ENCODE peak calls at places on chromosomes 4 and X, in ten cellular contexts. Y is heart left ventricle; Q is HepG2; D is IMR-90; K is GM23338; O is effector memory CD4-positive, alpha-beta T cell; R is K562; Z is GM23248; A is ovary; M is CD4-positive, CD25-positive, alpha-beta regulatory T cell. X is an unnamed sample.
A peak's percentile ranks its signal among the peaks of the same experiment; 100 is the strongest.

GRCh38 chrX:128020701-128021100 is 31.5 kb downstream of the ACTRT1 start:
- DNase-seq in O (no peak), M (no peak), K (no peak), Q (peak; percentile 2), D (peak; percentile 1), A (no peak), Z (no peak), R (no peak), Y (no peak), X (no peak)

GRCh38 chr4:127586922-127587571 is 45.7 kb upstream of the INTU start:
- DNase-seq in R (peak; percentile 64), Z (peak; percentile 53), M (peak; percentile 12), Y (no peak), D (peak; percentile 39), A (no peak), K (peak; percentile 86), O (no peak), Q (peak; percentile 49), X (no peak)

GRCh38 chr4:1192091-1192492 is 19.7 kb upstream of the SPON2 start:
- DNase-seq in Y (peak; percentile 89), Z (peak; percentile 97), M (no peak), A (peak; percentile 88), K (no peak), O (no peak), R (peak; percentile 31), Q (no peak), D (peak; percentile 99), X (no peak)

GRCh38 chrX:34915463-34916225 is 27.0 kb upstream of the FAM47B start:
- DNase-seq in Q (no peak), M (no peak), R (no peak), D (no peak), A (no peak), K (no peak), O (no peak), Z (no peak), Y (no peak), X (no peak)

GRCh38 chrX:17590892-17591740 is 146.2 kb upstream of the SCML1 start:
- DNase-seq in O (no peak), R (peak; percentile 31), M (peak; percentile 42), A (peak; percentile 49), Z (peak; percentile 79), K (peak; percentile 68), Y (peak; percentile 44), D (peak; percentile 80), Q (peak; percentile 3), X (no peak)

GRCh38 chr4:158624889-158625478 is 46.7 kb downstream of the C4orf46 start:
- DNase-seq in K (peak; percentile 86), Y (no peak), A (no peak), O (no peak), Q (peak; percentile 53), Z (peak; percentile 84), M (peak; percentile 55), R (peak; percentile 28), D (peak; percentile 73), X (no peak)

GRCh38 chr4:28006021-28006420 is 1145.4 kb downstream of the STIM2 start:
- DNase-seq in O (no peak), D (no peak), A (no peak), Q (no peak), R (no peak), Z (no peak), M (no peak), Y (no peak), K (no peak), X (no peak)

GRCh38 chr4:148850257-148850995 is 408.2 kb upstream of the NR3C2 start:
- DNase-seq in D (no peak), Z (no peak), Y (no peak), Q (peak; percentile 20), R (no peak), O (no peak), M (no peak), A (no peak), K (no peak), X (no peak)

GRCh38 chrX:48956728-48957414 is 536 bp downstream of the OTUD5 start:
- DNase-seq in Z (peak; percentile 48), O (peak; percentile 48), D (no peak), Q (no peak), K (no peak), Y (peak; percentile 21), R (no peak), M (peak; percentile 46), A (peak; percentile 46), X (peak; percentile 66)

GRCh38 chrX:16839224-16839851 is 30.8 kb downstream of the RBBP7 start:
- DNase-seq in Z (no peak), K (no peak), O (no peak), R (peak; percentile 31), A (no peak), Y (no peak), Q (no peak), D (no peak), M (no peak), X (no peak)

GRCh38 chr4:68912807-68913206 is 38.8 kb downstream of the UGT2A3 start:
- DNase-seq in Q (no peak), R (no peak), A (no peak), K (no peak), D (no peak), M (no peak), Z (no peak), O (no peak), Y (no peak), X (no peak)

GRCh38 chr4:103091601-103092223 is 7.9 kb downstream of the BDH2 start:
- DNase-seq in Q (peak; percentile 72), Z (peak; percentile 77), K (peak; percentile 77), O (peak; percentile 29), M (peak; percentile 88), A (no peak), D (peak; percentile 79), Y (no peak), R (peak; percentile 26), X (peak; percentile 64)

GRCh38 chr4:159012381-159012780 is 90.5 kb upstream of the RAPGEF2 start:
- DNase-seq in D (peak; percentile 56), A (no peak), Q (no peak), Y (no peak), M (no peak), Z (peak; percentile 77), K (no peak), R (no peak), O (no peak), X (no peak)

GRCh38 chrX:26851981-26852380 is 611.2 kb downstream of the PPP4R3C start:
- DNase-seq in D (no peak), O (no peak), Z (peak; percentile 54), A (no peak), Q (peak; percentile 0), Y (no peak), R (no peak), M (no peak), K (peak; percentile 41), X (no peak)

GRCh38 chrX:97616883-97617510 is 733.3 kb downstream of the RPA4 start:
- DNase-seq in M (peak; percentile 6), R (no peak), Z (peak; percentile 72), D (peak; percentile 74), O (no peak), A (no peak), Q (peak; percentile 3), K (no peak), Y (no peak), X (no peak)

GRCh38 chr4:89737888-89738287 is 99.1 kb downstream of the SNCA start:
- DNase-seq in R (no peak), D (no peak), Y (no peak), K (no peak), A (no peak), Z (peak; percentile 66), Q (no peak), O (no peak), M (no peak), X (no peak)

GRCh38 chrX:31007347-31007746 is 64.5 kb downstream of the FTHL17 start:
- DNase-seq in Z (no peak), Y (no peak), M (no peak), Q (no peak), K (no peak), A (no peak), O (no peak), D (no peak), R (no peak), X (no peak)

GRCh38 chr4:153530996-153531375 is 64.8 kb downstream of the TMEM131L start:
- DNase-seq in Z (no peak), Q (no peak), M (no peak), Y (no peak), O (no peak), K (no peak), A (no peak), D (no peak), R (no peak), X (no peak)
- H3K4me1 ChIP-seq in Z (peaks cover 12% of the 10 kb centered on the region), Q (no peaks in the 10 kb centered on the region), M (peaks cover 83% of the 10 kb centered on the region), Y (peaks cover 60% of the 10 kb centered on the region), O (peaks cover 66% of the 10 kb centered on the region), K (peaks cover 41% of the 10 kb centered on the region), A (peaks cover 4% of the 10 kb centered on the region), D (peaks cover 3% of the 10 kb centered on the region), R (peaks cover 16% of the 10 kb centered on the region), X (peaks cover 95% of the 10 kb centered on the region)

GRCh38 chr4:10184051-10184450 is 67.5 kb upstream of the WDR1 start:
- DNase-seq in K (no peak), O (no peak), Q (no peak), A (no peak), Y (no peak), D (peak; percentile 29), R (no peak), M (no peak), Z (peak; percentile 52), X (no peak)
- H3K4me1 ChIP-seq in K (no peaks in the 10 kb centered on the region), O (no peaks in the 10 kb centered on the region), Q (no peaks in the 10 kb centered on the region), A (no peaks in the 10 kb centered on the region), Y (peaks cover 30% of the 10 kb centered on the region), D (peaks cover 11% of the 10 kb centered on the region), R (peaks cover 33% of the 10 kb centered on the region), M (peaks cover 12% of the 10 kb centered on the region), Z (peaks cover 71% of the 10 kb centered on the region), X (peaks cover 14% of the 10 kb centered on the region)

GRCh38 chr4:38174811-38175210 is 214.6 kb downstream of the PTTG2 start:
- DNase-seq in Z (no peak), R (no peak), Y (no peak), D (peak; percentile 48), O (no peak), Q (no peak), M (no peak), K (no peak), A (no peak), X (no peak)
- H3K4me1 ChIP-seq in Z (peaks cover 13% of the 10 kb centered on the region), R (peaks cover 4% of the 10 kb centered on the region), Y (peaks cover 22% of the 10 kb centered on the region), D (peaks cover 8% of the 10 kb centered on the region), O (peaks cover 21% of the 10 kb centered on the region), Q (peaks cover 51% of the 10 kb centered on the region), M (peaks cover 22% of the 10 kb centered on the region), K (no peaks in the 10 kb centered on the region), A (peaks cover 4% of the 10 kb centered on the region), X (peaks cover 32% of the 10 kb centered on the region)

DNA sequence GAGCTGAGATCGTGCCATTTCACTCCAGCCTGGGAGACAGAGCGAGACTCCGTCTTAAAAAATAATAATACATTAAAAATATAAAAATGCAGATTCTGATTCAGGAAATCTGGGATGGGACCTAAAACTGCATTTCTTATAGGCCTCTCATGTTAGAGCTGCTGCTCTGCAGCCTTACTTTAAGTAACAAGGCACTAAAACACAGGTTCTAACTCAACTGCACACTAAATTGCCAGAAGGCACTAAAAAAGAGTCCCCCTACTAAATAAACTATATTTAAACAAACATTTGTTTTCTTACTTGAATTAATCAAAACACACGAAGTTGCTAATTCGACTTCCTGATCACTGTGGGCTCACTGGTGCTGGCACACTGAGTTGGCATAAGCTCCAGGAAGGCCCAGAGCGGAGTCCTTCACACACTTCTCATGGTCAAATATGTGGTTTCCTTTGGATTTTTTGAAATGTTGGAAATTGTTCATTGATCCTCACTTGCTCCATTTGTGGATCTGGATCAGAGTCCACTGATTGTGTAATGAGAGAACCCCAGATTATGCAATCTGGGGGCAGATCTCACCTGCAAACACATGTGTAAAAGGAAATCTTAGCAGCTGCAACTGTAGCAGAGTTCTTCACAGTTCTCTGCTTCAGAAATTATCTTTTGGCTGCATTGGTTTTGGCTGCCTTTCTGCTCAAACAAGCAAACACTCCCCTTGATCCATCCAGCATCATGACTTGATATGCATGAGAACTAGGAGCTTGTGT is 59.3 kb downstream of the AFF1 start:
- DNase-seq in D (no peak), Q (peak; percentile 74), K (no peak), R (no peak), A (no peak), Y (no peak), M (no peak), O (no peak), Z (no peak), X (no peak)
- H3K4me1 ChIP-seq in D (peaks cover 2% of the 10 kb centered on the region), Q (peaks cover 37% of the 10 kb centered on the region), K (peaks cover 13% of the 10 kb centered on the region), R (peaks cover 5% of the 10 kb centered on the region), A (peaks cover 4% of the 10 kb centered on the region), Y (peaks cover 18% of the 10 kb centered on the region), M (peaks cover 5% of the 10 kb centered on the region), O (no peaks in the 10 kb centered on the region), Z (peaks cover under 1% of the 10 kb centered on the region), X (peaks cover 5% of the 10 kb centered on the region)

X was measured in CD4-positive, alpha-beta memory T cell.